ENCODE peak calls at places on chromosome 9, in four cellular contexts. I is NB4, Z is gastrocnemius medialis, P is choroid plexus epithelial cell. N is an unnamed sample.

GRCh38 chr9:14749738-14750137 is 27.2 kb upstream of the CER1 start:
- DNase-seq in P (no peak), I (no peak), Z (no peak), N (no peak)

GRCh38 chr9:137774775-137775386 is 102.7 kb upstream of the CACNA1B start:
- DNase-seq in P (no peak), Z (no peak), I (no peak), N (no peak)

GRCh38 chr9:38018964-38019602 is 49.9 kb downstream of the SHB start:
- DNase-seq in I (peak; percentile 46), Z (no peak), P (peak; percentile 77), N (peak; percentile 85)

GRCh38 chr9:105132576-105132975 is 111.9 kb upstream of the SLC44A1 start:
- DNase-seq in I (no peak), Z (no peak), P (peak; percentile 42), N (peak; percentile 55)

GRCh38 chr9:71518045-71518888 is 250.0 kb downstream of the CEMIP2 start:
- DNase-seq in P (peak; percentile 2), Z (no peak), I (no peak), N (no peak)

GRCh38 chr9:132717326-132717945 is 47.2 kb downstream of the GTF3C4 start:
- DNase-seq in P (no peak), I (no peak), Z (no peak), N (no peak)

GRCh38 chr9:70566743-70567142 is 152.3 kb upstream of the KLF9 start:
- DNase-seq in P (no peak), Z (no peak), I (no peak), N (no peak)

GRCh38 chr9:75378036-75378435 is 289.7 kb downstream of the OSTF1 start:
- DNase-seq in Z (peak; percentile 77), P (peak; percentile 68), I (no peak), N (no peak)

GRCh38 chr9:99134893-99135341 is 30.0 kb downstream of the TGFBR1 start:
- DNase-seq in I (no peak), P (peak; percentile 75), Z (no peak), N (no peak)

GRCh38 chr9:81455826-81456225 is 233.5 kb downstream of the TLE1 start:
- DNase-seq in I (no peak), Z (no peak), P (no peak), N (no peak)

GRCh38 chr9:2414465-2414864 is 207.1 kb upstream of the VLDLR start:
- DNase-seq in I (no peak), Z (no peak), P (peak; percentile 28), N (no peak)

GRCh38 chr9:125663127-125663526 is 43.9 kb downstream of the MAPKAP1 start:
- DNase-seq in Z (no peak), I (peak; percentile 64), P (peak; percentile 63), N (peak; percentile 76)

GRCh38 chr9:91546574-91546973 is 122.9 kb upstream of the NFIL3 start:
- DNase-seq in I (no peak), P (peak; percentile 50), Z (no peak), N (peak; percentile 79)

GRCh38 chr9:99489043-99489378 is 266.9 kb downstream of the SEC61B start:
- DNase-seq in Z (no peak), P (peak; percentile 78), I (no peak), N (peak; percentile 17)

GRCh38 chr9:110183208-110184145 is 24.5 kb downstream of the C9orf152 start:
- DNase-seq in P (peak; percentile 90), I (peak; percentile 79), Z (peak; percentile 37), N (peak; percentile 84)

GRCh38 chr9:131720330-131720729 is 19.5 kb downstream of the RAPGEF1 start:
- DNase-seq in P (no peak), Z (no peak), I (no peak), N (no peak)

GRCh38 chr9:120386390-120387131 is 193.4 kb downstream of the CDK5RAP2 start:
- DNase-seq in Z (no peak), P (peak; percentile 87), I (no peak), N (no peak)

GRCh38 chr9:135347461-135347860 is 132.1 kb upstream of the PPP1R26 start:
- DNase-seq in P (no peak), Z (no peak), I (no peak), N (no peak)

GRCh38 chr9:76651114-76651697 is 113.0 kb upstream of the PCA3 start:
- DNase-seq in I (peak; percentile 33), P (peak; percentile 50), Z (no peak), N (no peak)
- H3K4me3 ChIP-seq in I (peak overlapping the region; percentile 60), P (no peak overlapping the region), Z (peak overlapping the region; percentile 5), N (no peak overlapping the region)

GRCh38 chr9:127761061-127761460 is 17.4 kb downstream of the SH2D3C start:
- DNase-seq in P (no peak), I (no peak), Z (no peak), N (no peak)
- TF ChIP-seq CTCF in P (no peak), I (no peak), Z (no peak), N (no peak)

DNA sequence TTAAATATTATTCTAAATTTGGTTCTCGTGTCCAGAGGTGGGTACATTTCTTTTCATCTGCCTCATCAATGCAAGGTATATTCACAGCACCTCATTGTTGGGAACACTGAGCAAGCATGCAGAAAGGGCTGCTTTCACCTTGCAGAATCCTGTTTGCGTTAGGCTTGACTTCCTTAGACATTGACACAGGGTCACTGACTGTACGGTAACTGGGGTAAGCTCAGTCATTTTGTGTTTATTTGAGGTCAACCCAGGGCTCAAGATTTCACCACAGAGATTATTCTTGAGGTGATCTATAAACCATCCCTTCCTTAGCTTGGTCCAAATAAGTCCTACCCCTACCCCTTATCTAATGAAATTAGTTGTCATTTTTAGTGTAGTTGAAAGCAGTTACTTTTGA is 1.7 kb upstream of the PTPDC1 start:
- DNase-seq in P (no peak), Z (no peak), I (no peak), N (no peak)
- H3K4me3 ChIP-seq in P (no peak overlapping the region), Z (no peak overlapping the region), I (no peak overlapping the region), N (no peak overlapping the region)

DNA sequence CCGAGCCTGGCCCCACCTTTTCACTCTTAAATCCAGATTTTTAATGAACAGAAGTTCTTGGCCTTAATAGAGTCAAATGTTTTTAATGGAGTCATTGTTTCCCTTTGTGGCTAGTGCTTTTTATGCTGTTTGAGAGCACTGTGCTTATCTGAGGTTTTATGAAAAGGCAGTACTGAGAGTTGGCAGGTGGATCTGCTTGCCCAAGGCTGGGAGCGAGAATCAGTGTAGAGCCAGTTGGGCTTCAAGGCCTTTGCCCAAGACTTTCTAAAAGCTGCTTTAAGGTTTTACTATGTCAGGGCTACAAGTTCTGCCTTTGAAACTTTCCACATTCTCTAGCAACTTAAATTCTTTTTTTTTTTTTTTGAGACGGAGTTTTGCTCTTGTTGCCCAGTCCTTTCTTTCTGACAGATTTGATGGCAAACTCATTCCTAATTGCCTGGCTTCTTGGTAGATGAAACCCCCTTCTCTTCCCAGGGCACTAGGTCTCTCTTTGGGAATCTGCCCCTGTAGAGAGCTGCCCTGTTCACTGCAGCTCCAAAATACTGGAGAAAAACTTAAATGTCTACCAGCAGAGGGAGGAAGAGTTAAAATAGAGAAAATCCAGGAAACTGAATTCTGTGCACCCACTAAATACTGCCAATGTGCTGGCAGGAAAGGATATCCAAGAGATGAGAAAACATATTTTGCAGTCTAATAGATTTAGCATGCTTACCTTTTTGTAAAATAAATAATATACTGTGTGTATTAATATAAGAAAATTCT is 36.9 kb upstream of the CDK20 start:
- DNase-seq in P (peak; percentile 56), I (no peak), Z (no peak), N (no peak)
- TF ChIP-seq CTCF in P (peak; percentile 59), I (no peak), Z (no peak), N (no peak)

GRCh38 chr9:129851821-129852220 is 16.6 kb downstream of the USP20 start:
- DNase-seq in Z (no peak), I (peak; percentile 32), P (peak; percentile 62), N (no peak)

GRCh38 chr9:129853614-129854013 is 18.4 kb downstream of the USP20 start:
- DNase-seq in Z (no peak), I (no peak), P (no peak), N (no peak)

GRCh38 chr9:129854588-129855110 is 19.4 kb downstream of the USP20 start:
- DNase-seq in I (no peak), Z (no peak), P (no peak), N (no peak)

GRCh38 chr9:129850821-129851540 is 15.7 kb downstream of the USP20 start:
- DNase-seq in P (peak; percentile 73), I (no peak), Z (no peak), N (no peak)

DNA sequence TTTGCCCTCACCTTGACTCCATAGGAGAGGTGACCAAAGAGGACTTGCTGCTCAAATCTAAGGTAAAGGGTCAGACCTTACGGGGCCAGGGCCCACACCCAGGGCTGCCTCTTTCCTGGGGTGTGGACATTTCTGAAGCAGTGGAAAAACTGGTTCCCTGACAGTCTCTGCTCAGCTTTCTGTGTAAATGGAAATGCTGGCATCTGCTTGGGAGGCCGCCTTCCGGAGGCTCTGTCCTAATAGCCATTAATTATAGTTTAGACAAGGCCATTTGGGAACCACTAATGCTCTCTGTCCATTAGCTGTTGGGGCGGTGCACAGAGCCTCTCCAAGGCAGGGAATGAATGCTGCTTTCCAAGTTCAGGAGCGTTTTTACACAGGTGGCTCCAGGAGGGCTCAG is 17.3 kb downstream of the USP20 start:
- DNase-seq in I (no peak), Z (no peak), P (no peak), N (peak; percentile 44)
- H3K4me3 ChIP-seq in I (no peak overlapping the region), Z (no peak overlapping the region), P (no peak overlapping the region), N (no peak overlapping the region)

GRCh38 chr9:127451681-127452480 is 571 bp downstream of the LRSAM1 start:
- DNase-seq in P (peak; percentile 52), I (peak; percentile 61), Z (peak; percentile 43), N (peak; percentile 74)

GRCh38 chr9:127452481-127453092 is 1.3 kb downstream of the LRSAM1 start:
- DNase-seq in Z (peak; percentile 73), P (peak; percentile 25), I (no peak), N (no peak)

GRCh38 chr9:127458921-127459320 is 7.6 kb downstream of the LRSAM1 start:
- DNase-seq in Z (no peak), P (no peak), I (no peak), N (no peak)

GRCh38 chr9:127457191-127457878 is 6.0 kb downstream of the LRSAM1 start:
- DNase-seq in P (no peak), I (peak; percentile 18), Z (no peak), N (no peak)

DNA sequence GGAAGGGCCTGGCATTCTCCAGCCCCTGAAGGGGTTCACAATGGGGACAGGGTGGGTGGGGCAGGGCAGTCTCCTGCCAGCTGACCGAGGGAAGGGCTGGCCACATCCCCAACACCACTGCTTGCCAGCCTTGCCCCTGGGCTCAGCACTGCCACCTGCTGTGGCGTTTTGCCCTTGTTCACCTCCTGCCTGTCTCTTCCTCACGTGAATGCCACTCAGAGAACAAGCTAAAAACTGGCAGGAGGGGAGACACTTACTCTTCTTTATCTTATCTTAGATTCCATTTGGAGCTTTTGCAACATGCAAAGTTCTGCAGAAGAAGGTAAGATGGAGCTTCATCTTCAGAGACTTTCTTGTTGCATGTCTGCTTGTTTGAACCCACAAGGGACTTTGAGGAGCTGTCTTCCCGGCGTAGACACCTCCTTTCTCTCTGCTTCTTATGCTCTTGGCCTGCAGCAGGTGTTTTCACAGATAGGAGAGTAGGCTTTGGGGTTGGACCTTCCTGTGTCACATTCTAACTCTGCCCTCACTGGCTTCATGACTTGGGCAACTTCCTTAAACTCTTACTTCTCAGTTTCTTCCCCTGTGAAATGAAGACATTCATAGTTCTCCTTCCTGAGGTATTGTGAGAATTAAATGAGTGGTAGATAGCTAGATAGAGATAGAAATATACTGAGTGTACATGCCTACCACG is 4.1 kb downstream of the LRSAM1 start:
- DNase-seq in Z (peak; percentile 70), P (no peak), I (peak; percentile 86), N (peak; percentile 51)
- TF ChIP-seq CTCF in Z (peak; percentile 34), P (peak; percentile 26), I (peak; percentile 28), N (peak; percentile 54)